ENCODE peak calls at places on chromosomes 3 and 15, in eight cellular contexts. E is colonic mucosa, V is upper lobe of right lung, S is GM23248, F is transverse colon, H is iPS DF 6.9, G is sigmoid colon, Q is K562. U is an unnamed sample.

GRCh38 chr3:14921034-14921616 is 26.3 kb upstream of the NR2C2 start:
- DNase-seq in E (peak; percentile 87), V (peak; percentile 91), S (peak; percentile 93), F (peak; percentile 88), H (peak; percentile 78), G (peak; percentile 94), Q (peak; percentile 91), U (no peak)

GRCh38 chr3:31132132-31132769 is 237.8 kb upstream of the GADL1 start:
- DNase-seq in E (no peak), V (no peak), S (peak; percentile 67), F (no peak), H (no peak), G (no peak), Q (no peak), U (no peak)

GRCh38 chr3:154275965-154276364 is 48.3 kb downstream of the DHX36 start:
- DNase-seq in E (no peak), V (no peak), S (no peak), F (no peak), H (no peak), G (no peak), Q (no peak), U (no peak)

GRCh38 chr3:11514191-11514770 is 129.4 kb downstream of the VGLL4 start:
- DNase-seq in E (peak; percentile 45), V (no peak), S (peak; percentile 94), F (no peak), H (no peak), G (peak; percentile 62), Q (no peak), U (no peak)

GRCh38 chr15:57334257-57334656 is 42.0 kb upstream of the CGNL1 start:
- DNase-seq in E (no peak), V (no peak), S (peak; percentile 37), F (no peak), H (no peak), G (no peak), Q (peak; percentile 73), U (no peak)

GRCh38 chr15:45200001-45200798 is 12.4 kb upstream of the SHF start:
- DNase-seq in E (peak; percentile 99), V (peak; percentile 94), S (peak; percentile 96), F (peak; percentile 98), H (no peak), G (peak; percentile 98), Q (peak; percentile 69), U (peak; percentile 99)

GRCh38 chr3:23676093-23676492 is 129.7 kb upstream of the UBE2E1 start:
- DNase-seq in E (no peak), V (no peak), S (peak; percentile 78), F (no peak), H (no peak), G (no peak), Q (no peak), U (no peak)

GRCh38 chr3:43503067-43503728 is 118.6 kb downstream of the ANO10 start:
- DNase-seq in E (no peak), V (no peak), S (peak; percentile 48), F (no peak), H (no peak), G (no peak), Q (no peak), U (no peak)

GRCh38 chr15:70507772-70508351 is 255.5 kb downstream of the UACA start:
- DNase-seq in E (no peak), V (peak; percentile 77), S (peak; percentile 83), F (no peak), H (no peak), G (no peak), Q (no peak), U (no peak)

GRCh38 chr15:41581110-41581509 is 22.1 kb downstream of the TYRO3 start:
- DNase-seq in E (no peak), V (no peak), S (peak; percentile 42), F (no peak), H (no peak), G (no peak), Q (peak; percentile 45), U (no peak)

GRCh38 chr3:63670544-63670943 is 18.1 kb downstream of the SNTN start:
- DNase-seq in E (no peak), V (no peak), S (no peak), F (no peak), H (no peak), G (no peak), Q (no peak), U (no peak)

GRCh38 chr3:43759297-43759782 is 68.6 kb downstream of the ABHD5 start:
- DNase-seq in E (no peak), V (no peak), S (peak; percentile 93), F (no peak), H (no peak), G (no peak), Q (no peak), U (no peak)

GRCh38 chr3:147939425-147940196 is 530.4 kb downstream of the ZIC1 start:
- DNase-seq in E (no peak), V (no peak), S (no peak), F (no peak), H (no peak), G (no peak), Q (no peak), U (no peak)

GRCh38 chr15:47517737-47518136 is 199.6 kb upstream of the SEMA6D start:
- DNase-seq in E (no peak), V (no peak), S (peak; percentile 45), F (no peak), H (no peak), G (no peak), Q (no peak), U (no peak)

GRCh38 chr3:36918050-36918449 is 26.8 kb downstream of the TRANK1 start:
- DNase-seq in E (no peak), V (no peak), S (no peak), F (no peak), H (no peak), G (no peak), Q (no peak), U (no peak)

GRCh38 chr3:36923523-36923943 is 21.3 kb downstream of the TRANK1 start:
- DNase-seq in E (no peak), V (no peak), S (no peak), F (no peak), H (no peak), G (no peak), Q (no peak), U (peak; percentile 70)

GRCh38 chr3:36919439-36920160 is 25.3 kb downstream of the TRANK1 start:
- DNase-seq in E (no peak), V (no peak), S (no peak), F (no peak), H (no peak), G (no peak), Q (no peak), U (no peak)

GRCh38 chr3:36923981-36924747 is 20.7 kb downstream of the TRANK1 start:
- DNase-seq in E (no peak), V (no peak), S (no peak), F (no peak), H (no peak), G (no peak), Q (no peak), U (no peak)

DNA sequence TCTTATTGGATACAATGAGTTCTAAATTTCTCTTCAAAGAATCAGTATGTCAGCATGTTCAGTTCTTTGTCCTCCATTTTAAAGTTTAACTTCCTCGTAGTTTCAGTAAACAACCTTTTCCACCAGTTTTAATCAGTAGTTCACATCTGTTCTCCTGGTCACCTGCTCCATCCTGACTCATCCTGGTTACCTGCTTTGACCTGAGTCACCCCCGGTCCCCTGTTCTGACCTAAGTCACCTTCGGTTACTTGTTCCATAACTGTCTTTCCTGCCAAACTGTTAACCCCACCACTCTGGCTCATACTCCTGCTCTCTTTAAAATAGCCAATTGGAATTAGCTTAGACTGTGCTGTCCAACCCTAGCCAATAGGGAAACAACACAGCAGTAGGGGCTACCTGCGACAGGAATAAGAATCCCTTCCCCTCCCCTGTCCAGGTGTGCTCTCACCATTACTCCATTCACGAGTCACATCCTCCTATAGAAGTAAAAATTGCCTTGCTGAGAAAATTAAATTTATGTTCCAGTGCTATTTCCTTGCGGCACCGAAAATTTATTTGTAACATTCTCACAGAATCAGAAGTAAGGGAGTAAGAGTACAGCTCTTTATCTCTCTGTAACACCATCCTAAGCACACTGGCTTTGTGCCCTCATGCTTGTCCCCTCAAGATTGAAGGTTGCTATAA is 23.8 kb downstream of the TRANK1 start:
- DNase-seq in E (no peak), V (no peak), S (no peak), F (no peak), H (no peak), G (no peak), Q (no peak), U (no peak)
- H3K4me3 ChIP-seq in E (no peak overlapping the region), V (no peak overlapping the region), S (no peak overlapping the region), F (no peak overlapping the region), H (no peak overlapping the region), G (no peak overlapping the region), Q (no peak overlapping the region), U (no peak overlapping the region)

DNA sequence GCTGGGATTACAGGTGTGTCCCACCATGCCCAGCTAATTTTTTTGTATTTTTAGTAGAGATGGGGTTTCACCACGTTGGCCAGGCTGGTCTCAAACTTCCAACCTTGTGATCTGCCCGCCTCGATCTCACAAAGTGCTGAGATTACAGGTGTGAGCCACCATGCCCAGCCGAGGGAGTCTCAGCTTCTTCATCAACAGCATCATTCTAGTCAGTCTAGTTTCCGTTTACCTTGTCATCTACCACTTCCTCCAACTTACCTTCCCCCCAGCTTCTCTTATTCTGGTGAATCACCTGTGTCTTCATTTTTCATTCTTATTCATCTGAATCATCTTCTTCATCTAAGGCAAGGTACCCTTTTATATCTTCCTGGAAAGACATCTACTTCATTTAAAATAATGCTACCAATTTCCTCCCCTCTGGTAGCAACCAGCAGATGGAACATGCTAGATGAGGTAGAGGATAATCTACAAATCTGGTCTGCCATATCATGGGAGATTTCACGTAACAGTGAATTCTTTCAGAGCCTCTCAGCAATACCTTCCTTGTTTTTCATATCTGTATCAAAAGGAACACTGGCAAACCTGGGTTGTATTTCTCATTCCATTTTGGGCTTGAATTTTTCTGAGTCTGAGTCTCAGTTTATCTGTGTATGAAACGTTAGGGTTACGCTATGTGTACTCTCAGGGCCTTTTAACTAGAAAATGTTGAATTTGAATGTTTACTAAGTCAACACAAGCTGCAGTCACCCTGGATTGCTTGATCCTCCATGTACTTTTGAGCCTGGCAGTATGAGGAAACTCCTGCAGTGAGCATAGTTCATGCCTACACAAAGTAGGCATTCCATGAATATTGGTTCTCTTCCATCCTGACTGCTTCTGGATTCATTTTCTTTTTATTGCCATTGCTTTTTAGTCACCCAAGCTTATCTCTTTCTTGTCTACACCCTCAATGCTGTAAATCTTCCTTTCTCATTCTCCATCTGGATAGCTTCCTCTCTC is 16.8 kb downstream of the LPP start:
- DNase-seq in E (peak; percentile 54), V (no peak), S (no peak), F (no peak), H (no peak), G (no peak), Q (no peak), U (no peak)
- H3K27ac ChIP-seq in E (peak overlapping the region; percentile 50), V (no peak overlapping the region), S (no peak overlapping the region), F (peak overlapping the region; percentile 71), H (no peak overlapping the region), G (peak overlapping the region; percentile 95), Q (no peak overlapping the region), U (no peak overlapping the region)

DNA sequence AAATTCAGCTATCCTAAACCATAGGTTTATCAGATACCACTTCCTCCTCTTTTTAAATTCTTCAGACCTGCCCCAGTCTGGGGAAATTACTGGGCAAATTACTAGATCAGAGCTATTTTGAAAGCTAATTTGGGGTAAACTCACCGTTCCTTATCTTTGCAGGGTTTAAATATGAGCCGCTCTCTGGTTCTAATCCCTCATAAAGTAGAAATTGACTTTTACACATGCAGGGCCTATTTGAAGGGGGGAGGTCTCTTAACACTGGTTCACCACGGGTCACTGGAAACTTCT is 11.0 kb upstream of the MEIS2 start:
- DNase-seq in E (no peak), V (no peak), S (no peak), F (no peak), H (no peak), G (no peak), Q (no peak), U (no peak)
- H3K4me3 ChIP-seq in E (no peak overlapping the region), V (no peak overlapping the region), S (peak overlapping the region; percentile 80), F (no peak overlapping the region), H (no peak overlapping the region), G (peak overlapping the region; percentile 87), Q (peak overlapping the region; percentile 18), U (peak overlapping the region; percentile 51)

GRCh38 chr3:126964261-126964660 is 18.7 kb upstream of the PLXNA1 start:
- DNase-seq in E (no peak), V (no peak), S (no peak), F (no peak), H (no peak), G (peak; percentile 33), Q (no peak), U (no peak)
- H3K27ac ChIP-seq in E (no peak overlapping the region), V (no peak overlapping the region), S (no peak overlapping the region), F (no peak overlapping the region), H (no peak overlapping the region), G (no peak overlapping the region), Q (no peak overlapping the region), U (no peak overlapping the region)

U was measured in vagina.